ENCODE peak calls at places on chromosomes 1 and 21, in nine cellular contexts. One of them, this sample, is unnamed.

GRCh38 chr1:26627959-26628358 is 67.9 kb upstream of the ARID1A start:
- DNase-seq in fibroblast of mammary gland: no peak
- DNase-seq in substantia nigra: no peak
- DNase-seq in GM04503: no peak
- DNase-seq in NCI-H345: no peak
- DNase-seq in NCI-H1092 treated with DMSO at 0.1 percent for 48 hours: no peak
- DNase-seq in tibial artery: no peak
- DNase-seq in cardiac muscle cell: no peak
- DNase-seq in fibroblast of lung: no peak
- DNase-seq in this sample: no peak

GRCh38 chr1:30327370-30328099 is 395.9 kb downstream of the MATN1 start:
- DNase-seq in fibroblast of mammary gland: no peak
- DNase-seq in substantia nigra: no peak
- DNase-seq in GM04503: no peak
- DNase-seq in NCI-H345: no peak
- DNase-seq in NCI-H1092 treated with DMSO at 0.1 percent for 48 hours: no peak
- DNase-seq in tibial artery: no peak
- DNase-seq in cardiac muscle cell: no peak
- DNase-seq in fibroblast of lung: no peak
- DNase-seq in this sample: no peak

GRCh38 chr1:95012389-95012788 is 60.4 kb downstream of the ALG14 start:
- DNase-seq in fibroblast of mammary gland: peak
- DNase-seq in substantia nigra: no peak
- DNase-seq in GM04503: peak
- DNase-seq in NCI-H345: no peak
- DNase-seq in NCI-H1092 treated with DMSO at 0.1 percent for 48 hours: no peak
- DNase-seq in tibial artery: no peak
- DNase-seq in cardiac muscle cell: no peak
- DNase-seq in fibroblast of lung: peak
- DNase-seq in this sample: no peak

GRCh38 chr1:99365121-99365520 is 100.8 kb downstream of the PLPPR4 start:
- DNase-seq in fibroblast of mammary gland: no peak
- DNase-seq in substantia nigra: no peak
- DNase-seq in GM04503: no peak
- DNase-seq in NCI-H345: no peak
- DNase-seq in NCI-H1092 treated with DMSO at 0.1 percent for 48 hours: no peak
- DNase-seq in tibial artery: no peak
- DNase-seq in cardiac muscle cell: no peak
- DNase-seq in fibroblast of lung: peak
- DNase-seq in this sample: no peak

GRCh38 chr1:229825042-229825441 is 199.0 kb downstream of the URB2 start:
- DNase-seq in fibroblast of mammary gland: no peak
- DNase-seq in substantia nigra: no peak
- DNase-seq in GM04503: no peak
- DNase-seq in NCI-H345: no peak
- DNase-seq in NCI-H1092 treated with DMSO at 0.1 percent for 48 hours: no peak
- DNase-seq in tibial artery: no peak
- DNase-seq in cardiac muscle cell: no peak
- DNase-seq in fibroblast of lung: no peak
- DNase-seq in this sample: no peak

GRCh38 chr1:184574588-184574987 is 180.1 kb downstream of the EDEM3 start:
- DNase-seq in fibroblast of mammary gland: no peak
- DNase-seq in substantia nigra: no peak
- DNase-seq in GM04503: no peak
- DNase-seq in NCI-H345: no peak
- DNase-seq in NCI-H1092 treated with DMSO at 0.1 percent for 48 hours: no peak
- DNase-seq in tibial artery: no peak
- DNase-seq in cardiac muscle cell: no peak
- DNase-seq in fibroblast of lung: no peak
- DNase-seq in this sample: no peak

GRCh38 chr1:202631076-202631923 is 79.0 kb downstream of the SYT2 start:
- DNase-seq in fibroblast of mammary gland: no peak
- DNase-seq in substantia nigra: no peak
- DNase-seq in GM04503: no peak
- DNase-seq in NCI-H345: no peak
- DNase-seq in NCI-H1092 treated with DMSO at 0.1 percent for 48 hours: no peak
- DNase-seq in tibial artery: no peak
- DNase-seq in cardiac muscle cell: peak
- DNase-seq in fibroblast of lung: no peak
- DNase-seq in this sample: no peak

GRCh38 chr1:196459383-196459782 is 148.9 kb downstream of the KCNT2 start:
- DNase-seq in fibroblast of mammary gland: no peak
- DNase-seq in substantia nigra: no peak
- DNase-seq in GM04503: no peak
- DNase-seq in NCI-H345: no peak
- DNase-seq in NCI-H1092 treated with DMSO at 0.1 percent for 48 hours: no peak
- DNase-seq in tibial artery: no peak
- DNase-seq in cardiac muscle cell: no peak
- DNase-seq in fibroblast of lung: no peak
- DNase-seq in this sample: no peak

GRCh38 chr1:93672069-93672468 is 9.6 kb downstream of the BCAR3 start:
- DNase-seq in fibroblast of mammary gland: peak
- DNase-seq in substantia nigra: no peak
- DNase-seq in GM04503: no peak
- DNase-seq in NCI-H345: no peak
- DNase-seq in NCI-H1092 treated with DMSO at 0.1 percent for 48 hours: no peak
- DNase-seq in tibial artery: peak
- DNase-seq in cardiac muscle cell: no peak
- DNase-seq in fibroblast of lung: peak
- DNase-seq in this sample: no peak

GRCh38 chr1:203179328-203180009 is 3.8 kb upstream of the MYBPH start:
- DNase-seq in fibroblast of mammary gland: no peak
- DNase-seq in substantia nigra: no peak
- DNase-seq in GM04503: no peak
- DNase-seq in NCI-H345: no peak
- DNase-seq in NCI-H1092 treated with DMSO at 0.1 percent for 48 hours: peak
- DNase-seq in tibial artery: no peak
- DNase-seq in cardiac muscle cell: no peak
- DNase-seq in fibroblast of lung: no peak
- DNase-seq in this sample: no peak

GRCh38 chr1:26181586-26182371 is 4.5 kb downstream of the CNKSR1 start:
- DNase-seq in fibroblast of mammary gland: peak
- DNase-seq in substantia nigra: no peak
- DNase-seq in GM04503: no peak
- DNase-seq in NCI-H345: no peak
- DNase-seq in NCI-H1092 treated with DMSO at 0.1 percent for 48 hours: no peak
- DNase-seq in tibial artery: no peak
- DNase-seq in cardiac muscle cell: no peak
- DNase-seq in fibroblast of lung: no peak
- DNase-seq in this sample: no peak

GRCh38 chr1:223545325-223545724 is 120.2 kb downstream of the CAPN8 start:
- DNase-seq in fibroblast of mammary gland: no peak
- DNase-seq in substantia nigra: no peak
- DNase-seq in GM04503: no peak
- DNase-seq in NCI-H345: no peak
- DNase-seq in NCI-H1092 treated with DMSO at 0.1 percent for 48 hours: no peak
- DNase-seq in tibial artery: no peak
- DNase-seq in cardiac muscle cell: no peak
- DNase-seq in fibroblast of lung: no peak
- DNase-seq in this sample: no peak

GRCh38 chr1:231241751-231242150 is 739 bp downstream of the GNPAT start:
- DNase-seq in fibroblast of mammary gland: peak
- DNase-seq in substantia nigra: no peak
- DNase-seq in GM04503: no peak
- DNase-seq in NCI-H345: peak
- DNase-seq in NCI-H1092 treated with DMSO at 0.1 percent for 48 hours: peak
- DNase-seq in tibial artery: no peak
- DNase-seq in cardiac muscle cell: peak
- DNase-seq in fibroblast of lung: peak
- DNase-seq in this sample: no peak

GRCh38 chr1:84301759-84302380 is 362 bp downstream of the SAMD13 start:
- DNase-seq in fibroblast of mammary gland: no peak
- DNase-seq in substantia nigra: no peak
- DNase-seq in GM04503: no peak
- DNase-seq in NCI-H345: peak
- DNase-seq in NCI-H1092 treated with DMSO at 0.1 percent for 48 hours: peak
- DNase-seq in tibial artery: no peak
- DNase-seq in cardiac muscle cell: no peak
- DNase-seq in fibroblast of lung: peak
- DNase-seq in this sample: no peak

GRCh38 chr1:168826269-168826668 is 97.3 kb upstream of the DPT start:
- DNase-seq in fibroblast of mammary gland: no peak
- DNase-seq in substantia nigra: no peak
- DNase-seq in GM04503: no peak
- DNase-seq in NCI-H345: no peak
- DNase-seq in NCI-H1092 treated with DMSO at 0.1 percent for 48 hours: no peak
- DNase-seq in tibial artery: no peak
- DNase-seq in cardiac muscle cell: no peak
- DNase-seq in fibroblast of lung: no peak
- DNase-seq in this sample: no peak

GRCh38 chr1:53625049-53625448 is 113.9 kb downstream of the GLIS1 start:
- DNase-seq in fibroblast of mammary gland: peak
- DNase-seq in substantia nigra: no peak
- DNase-seq in GM04503: peak
- DNase-seq in NCI-H345: no peak
- DNase-seq in NCI-H1092 treated with DMSO at 0.1 percent for 48 hours: no peak
- DNase-seq in tibial artery: peak
- DNase-seq in cardiac muscle cell: no peak
- DNase-seq in fibroblast of lung: peak
- DNase-seq in this sample: peak

GRCh38 chr1:156881663-156882062 is 11.9 kb upstream of the PEAR1 start:
- DNase-seq in fibroblast of mammary gland: no peak
- DNase-seq in substantia nigra: no peak
- DNase-seq in GM04503: no peak
- DNase-seq in NCI-H345: no peak
- DNase-seq in NCI-H1092 treated with DMSO at 0.1 percent for 48 hours: no peak
- DNase-seq in tibial artery: no peak
- DNase-seq in cardiac muscle cell: no peak
- DNase-seq in fibroblast of lung: no peak
- DNase-seq in this sample: no peak

GRCh38 chr1:54275349-54275748 is 75.4 kb downstream of the MRPL37 start:
- DNase-seq in fibroblast of mammary gland: peak
- DNase-seq in substantia nigra: no peak
- DNase-seq in GM04503: peak
- DNase-seq in NCI-H345: no peak
- DNase-seq in NCI-H1092 treated with DMSO at 0.1 percent for 48 hours: no peak
- DNase-seq in tibial artery: peak
- DNase-seq in cardiac muscle cell: no peak
- DNase-seq in fibroblast of lung: peak
- DNase-seq in this sample: no peak

GRCh38 chr21:26776320-26777021 is 68.7 kb downstream of the ADAMTS1 start:
- DNase-seq in fibroblast of mammary gland: peak
- DNase-seq in substantia nigra: no peak
- DNase-seq in GM04503: peak
- DNase-seq in NCI-H345: no peak
- DNase-seq in NCI-H1092 treated with DMSO at 0.1 percent for 48 hours: no peak
- DNase-seq in tibial artery: no peak
- DNase-seq in cardiac muscle cell: no peak
- DNase-seq in fibroblast of lung: peak
- DNase-seq in this sample: no peak

GRCh38 chr1:24884751-24885150 is 45.3 kb downstream of the RUNX3 start:
- DNase-seq in fibroblast of mammary gland: no peak
- DNase-seq in substantia nigra: no peak
- DNase-seq in GM04503: no peak
- DNase-seq in NCI-H345: no peak
- DNase-seq in NCI-H1092 treated with DMSO at 0.1 percent for 48 hours: no peak
- DNase-seq in tibial artery: no peak
- DNase-seq in cardiac muscle cell: no peak
- DNase-seq in fibroblast of lung: no peak
- DNase-seq in this sample: no peak

GRCh38 chr1:97571760-97572159 is 349.1 kb downstream of the DPYD start:
- DNase-seq in fibroblast of mammary gland: no peak
- DNase-seq in substantia nigra: no peak
- DNase-seq in GM04503: no peak
- DNase-seq in NCI-H345: no peak
- DNase-seq in NCI-H1092 treated with DMSO at 0.1 percent for 48 hours: no peak
- DNase-seq in tibial artery: no peak
- DNase-seq in cardiac muscle cell: no peak
- DNase-seq in fibroblast of lung: no peak
- DNase-seq in this sample: no peak

GRCh38 chr1:76122260-76122659 is 47.7 kb downstream of the ST6GALNAC3 start:
- DNase-seq in fibroblast of mammary gland: no peak
- DNase-seq in substantia nigra: no peak
- DNase-seq in GM04503: no peak
- DNase-seq in NCI-H345: no peak
- DNase-seq in NCI-H1092 treated with DMSO at 0.1 percent for 48 hours: no peak
- DNase-seq in tibial artery: no peak
- DNase-seq in cardiac muscle cell: no peak
- DNase-seq in fibroblast of lung: no peak
- DNase-seq in this sample: no peak

GRCh38 chr1:2415801-2416208 is 3.4 kb upstream of the PEX10 start:
- DNase-seq in fibroblast of mammary gland: no peak
- DNase-seq in substantia nigra: no peak
- DNase-seq in GM04503: no peak
- DNase-seq in NCI-H345: peak
- DNase-seq in NCI-H1092 treated with DMSO at 0.1 percent for 48 hours: no peak
- DNase-seq in tibial artery: no peak
- DNase-seq in cardiac muscle cell: no peak
- DNase-seq in fibroblast of lung: no peak
- DNase-seq in this sample: no peak

GRCh38 chr1:43554444-43554992 is 23.8 kb downstream of the PTPRF start:
- DNase-seq in fibroblast of mammary gland: peak
- DNase-seq in substantia nigra: no peak
- DNase-seq in GM04503: no peak
- DNase-seq in NCI-H345: no peak
- DNase-seq in NCI-H1092 treated with DMSO at 0.1 percent for 48 hours: peak
- DNase-seq in tibial artery: no peak
- DNase-seq in cardiac muscle cell: peak
- DNase-seq in fibroblast of lung: peak
- DNase-seq in this sample: no peak

GRCh38 chr1:1337793-1338147 is 6.7 kb downstream of the TAS1R3 start:
- DNase-seq in fibroblast of mammary gland: no peak
- DNase-seq in substantia nigra: no peak
- DNase-seq in GM04503: no peak
- DNase-seq in NCI-H345: no peak
- DNase-seq in NCI-H1092 treated with DMSO at 0.1 percent for 48 hours: no peak
- DNase-seq in tibial artery: no peak
- DNase-seq in cardiac muscle cell: no peak
- DNase-seq in fibroblast of lung: no peak
- DNase-seq in this sample: no peak

This sample was measured in tibial nerve.